ENCODE peak calls at places on chromosomes 1 and 21, in six cellular contexts. One of them, this sample, is unnamed.

GRCh38 chr1:9624081-9624480 is 27.4 kb upstream of the PIK3CD start:
- DNase-seq in body of pancreas: no peak
- DNase-seq in fibroblast of lung: no peak
- DNase-seq in OCI-LY7: no peak
- DNase-seq in HFF-Myc: no peak
- DNase-seq in sigmoid colon: no peak
- DNase-seq in this sample: no peak

GRCh38 chr1:18348354-18348753 is 132.4 kb upstream of the KLHDC7A start:
- DNase-seq in OCI-LY7: no peak
- DNase-seq in body of pancreas: no peak
- DNase-seq in HFF-Myc: no peak
- DNase-seq in sigmoid colon: no peak
- DNase-seq in fibroblast of lung: no peak
- DNase-seq in this sample: no peak

GRCh38 chr1:159171254-159171687 is at the start of gene CADM3:
- DNase-seq in body of pancreas: no peak
- DNase-seq in OCI-LY7: no peak
- DNase-seq in sigmoid colon: peak; percentile 64
- DNase-seq in HFF-Myc: no peak
- DNase-seq in fibroblast of lung: no peak
- DNase-seq in this sample: no peak

GRCh38 chr1:210364479-210364878 is 35.8 kb downstream of the HHAT start:
- DNase-seq in OCI-LY7: no peak
- DNase-seq in body of pancreas: no peak
- DNase-seq in fibroblast of lung: no peak
- DNase-seq in sigmoid colon: no peak
- DNase-seq in HFF-Myc: no peak
- DNase-seq in this sample: no peak

GRCh38 chr1:39759436-39759726 is 11.8 kb downstream of the OXCT2 start:
- DNase-seq in OCI-LY7: no peak
- DNase-seq in sigmoid colon: no peak
- DNase-seq in body of pancreas: no peak
- DNase-seq in fibroblast of lung: no peak
- DNase-seq in HFF-Myc: no peak
- DNase-seq in this sample: no peak

GRCh38 chr1:235102993-235103411 is 25.6 kb downstream of the TOMM20 start:
- DNase-seq in sigmoid colon: no peak
- DNase-seq in body of pancreas: no peak
- DNase-seq in fibroblast of lung: no peak
- DNase-seq in OCI-LY7: no peak
- DNase-seq in HFF-Myc: no peak
- DNase-seq in this sample: no peak

GRCh38 chr1:240092301-240093119 is 827 bp downstream of the FMN2 start:
- DNase-seq in OCI-LY7: no peak
- DNase-seq in sigmoid colon: peak; percentile 66
- DNase-seq in HFF-Myc: no peak
- DNase-seq in fibroblast of lung: peak; percentile 65
- DNase-seq in body of pancreas: peak; percentile 16
- DNase-seq in this sample: no peak

GRCh38 chr1:195188821-195189220 is 1419.4 kb downstream of the KCNT2 start:
- DNase-seq in OCI-LY7: no peak
- DNase-seq in fibroblast of lung: peak; percentile 29
- DNase-seq in HFF-Myc: no peak
- DNase-seq in body of pancreas: no peak
- DNase-seq in sigmoid colon: no peak
- DNase-seq in this sample: no peak

GRCh38 chr1:1150100-1150499 is 23.6 kb upstream of the TTLL10 start:
- DNase-seq in HFF-Myc: no peak
- DNase-seq in OCI-LY7: no peak
- DNase-seq in body of pancreas: no peak
- DNase-seq in fibroblast of lung: no peak
- DNase-seq in sigmoid colon: no peak
- DNase-seq in this sample: no peak

GRCh38 chr1:90957497-90957896 is 64.3 kb downstream of the ZNF644 start:
- DNase-seq in fibroblast of lung: no peak
- DNase-seq in body of pancreas: no peak
- DNase-seq in sigmoid colon: no peak
- DNase-seq in OCI-LY7: no peak
- DNase-seq in HFF-Myc: no peak
- DNase-seq in this sample: no peak

GRCh38 chr1:93807301-93807930 is 71.6 kb downstream of the DNTTIP2 start:
- DNase-seq in body of pancreas: no peak
- DNase-seq in OCI-LY7: no peak
- DNase-seq in HFF-Myc: no peak
- DNase-seq in fibroblast of lung: no peak
- DNase-seq in sigmoid colon: no peak
- DNase-seq in this sample: no peak

GRCh38 chr1:51636765-51637522 is 20.1 kb downstream of the OSBPL9 start:
- DNase-seq in HFF-Myc: no peak
- DNase-seq in OCI-LY7: no peak
- DNase-seq in fibroblast of lung: peak; percentile 82
- DNase-seq in sigmoid colon: peak; percentile 70
- DNase-seq in body of pancreas: no peak
- DNase-seq in this sample: no peak

GRCh38 chr1:243438815-243439214 is 183.0 kb downstream of the SDCCAG8 start:
- DNase-seq in body of pancreas: no peak
- DNase-seq in HFF-Myc: no peak
- DNase-seq in fibroblast of lung: no peak
- DNase-seq in OCI-LY7: no peak
- DNase-seq in sigmoid colon: no peak
- DNase-seq in this sample: no peak

GRCh38 chr1:15358565-15359133 is 51.0 kb upstream of the EFHD2 start:
- DNase-seq in OCI-LY7: no peak
- DNase-seq in HFF-Myc: no peak
- DNase-seq in sigmoid colon: no peak
- DNase-seq in body of pancreas: no peak
- DNase-seq in fibroblast of lung: no peak
- DNase-seq in this sample: no peak

GRCh38 chr1:71843023-71843422 is 439.3 kb downstream of the NEGR1 start:
- DNase-seq in body of pancreas: no peak
- DNase-seq in OCI-LY7: no peak
- DNase-seq in sigmoid colon: no peak
- DNase-seq in fibroblast of lung: no peak
- DNase-seq in HFF-Myc: no peak
- DNase-seq in this sample: no peak

GRCh38 chr21:28883931-28884330 is 108.7 kb downstream of the LTN1 start:
- DNase-seq in sigmoid colon: no peak
- DNase-seq in HFF-Myc: no peak
- DNase-seq in fibroblast of lung: no peak
- DNase-seq in body of pancreas: no peak
- DNase-seq in OCI-LY7: no peak
- DNase-seq in this sample: no peak

GRCh38 chr1:15139654-15140350 is 13.7 kb upstream of the TMEM51 start:
- DNase-seq in fibroblast of lung: no peak
- DNase-seq in body of pancreas: peak; percentile 85
- DNase-seq in sigmoid colon: no peak
- DNase-seq in OCI-LY7: no peak
- DNase-seq in HFF-Myc: no peak
- DNase-seq in this sample: no peak

GRCh38 chr1:157691285-157691920 is 9.2 kb downstream of the FCRL3 start:
- DNase-seq in body of pancreas: no peak
- DNase-seq in HFF-Myc: peak; percentile 22
- DNase-seq in fibroblast of lung: peak; percentile 7
- DNase-seq in sigmoid colon: no peak
- DNase-seq in OCI-LY7: peak; percentile 67
- DNase-seq in this sample: peak; percentile 57

GRCh38 chr1:246534114-246534513 is 27.0 kb upstream of the SMYD3 start:
- DNase-seq in fibroblast of lung: no peak
- DNase-seq in OCI-LY7: no peak
- DNase-seq in body of pancreas: no peak
- DNase-seq in sigmoid colon: no peak
- DNase-seq in HFF-Myc: no peak
- DNase-seq in this sample: no peak

GRCh38 chr1:2540816-2541492 is 10.9 kb upstream of the HES5 start:
- DNase-seq in HFF-Myc: no peak
- DNase-seq in OCI-LY7: no peak
- DNase-seq in body of pancreas: no peak
- DNase-seq in sigmoid colon: no peak
- DNase-seq in fibroblast of lung: no peak
- DNase-seq in this sample: no peak

GRCh38 chr1:2538872-2539271 is 8.8 kb upstream of the HES5 start:
- DNase-seq in OCI-LY7: no peak
- DNase-seq in HFF-Myc: no peak
- DNase-seq in fibroblast of lung: no peak
- DNase-seq in sigmoid colon: no peak
- DNase-seq in body of pancreas: no peak
- DNase-seq in this sample: no peak

GRCh38 chr1:2538376-2538775 is 8.3 kb upstream of the HES5 start:
- DNase-seq in fibroblast of lung: no peak
- DNase-seq in OCI-LY7: no peak
- DNase-seq in sigmoid colon: no peak
- DNase-seq in HFF-Myc: no peak
- DNase-seq in body of pancreas: no peak
- DNase-seq in this sample: no peak

GRCh38 chr1:2537785-2538115 is 7.7 kb upstream of the HES5 start:
- DNase-seq in HFF-Myc: no peak
- DNase-seq in OCI-LY7: no peak
- DNase-seq in body of pancreas: no peak
- DNase-seq in sigmoid colon: no peak
- DNase-seq in fibroblast of lung: no peak
- DNase-seq in this sample: no peak

GRCh38 chr1:2539312-2539907 is 9.3 kb upstream of the HES5 start:
- DNase-seq in body of pancreas: no peak
- DNase-seq in fibroblast of lung: no peak
- DNase-seq in HFF-Myc: no peak
- DNase-seq in OCI-LY7: peak; percentile 39
- DNase-seq in sigmoid colon: no peak
- DNase-seq in this sample: no peak
- TF ChIP-seq CTCF in body of pancreas: peak; percentile 9
- TF ChIP-seq CTCF in fibroblast of lung: no peak
- TF ChIP-seq CTCF in HFF-Myc: peak; percentile 33
- TF ChIP-seq CTCF in OCI-LY7: peak; percentile 60
- TF ChIP-seq CTCF in sigmoid colon: no peak
- TF ChIP-seq CTCF in this sample: peak; percentile 29

GRCh38 chr1:177432897-177433296 is 262.1 kb downstream of the BRINP2 start:
- DNase-seq in sigmoid colon: no peak
- DNase-seq in body of pancreas: no peak
- DNase-seq in HFF-Myc: no peak
- DNase-seq in OCI-LY7: peak; percentile 1
- DNase-seq in fibroblast of lung: peak; percentile 2
- DNase-seq in this sample: no peak
- TF ChIP-seq CTCF in sigmoid colon: no peak
- TF ChIP-seq CTCF in body of pancreas: no peak
- TF ChIP-seq CTCF in HFF-Myc: no peak
- TF ChIP-seq CTCF in OCI-LY7: peak; percentile 62
- TF ChIP-seq CTCF in fibroblast of lung: peak; percentile 9
- TF ChIP-seq CTCF in this sample: no peak

GRCh38 chr1:208433086-208433485 is 188.9 kb upstream of the PLXNA2 start:
- DNase-seq in body of pancreas: no peak
- DNase-seq in sigmoid colon: no peak
- DNase-seq in OCI-LY7: no peak
- DNase-seq in HFF-Myc: no peak
- DNase-seq in fibroblast of lung: peak; percentile 25
- DNase-seq in this sample: no peak

GRCh38 chr1:208434008-208434407 is 189.8 kb upstream of the PLXNA2 start:
- DNase-seq in sigmoid colon: no peak
- DNase-seq in body of pancreas: no peak
- DNase-seq in fibroblast of lung: no peak
- DNase-seq in HFF-Myc: no peak
- DNase-seq in OCI-LY7: no peak
- DNase-seq in this sample: no peak

GRCh38 chr1:208432346-208432745 is 188.2 kb upstream of the PLXNA2 start:
- DNase-seq in sigmoid colon: no peak
- DNase-seq in body of pancreas: no peak
- DNase-seq in HFF-Myc: no peak
- DNase-seq in OCI-LY7: no peak
- DNase-seq in fibroblast of lung: no peak
- DNase-seq in this sample: no peak

GRCh38 chr1:208431721-208432120 is 187.5 kb upstream of the PLXNA2 start:
- DNase-seq in HFF-Myc: peak; percentile 3
- DNase-seq in sigmoid colon: no peak
- DNase-seq in OCI-LY7: no peak
- DNase-seq in body of pancreas: no peak
- DNase-seq in fibroblast of lung: peak; percentile 11
- DNase-seq in this sample: no peak

GRCh38 chr1:208430220-208430619 is 186.0 kb upstream of the PLXNA2 start:
- DNase-seq in fibroblast of lung: no peak
- DNase-seq in HFF-Myc: no peak
- DNase-seq in body of pancreas: no peak
- DNase-seq in OCI-LY7: no peak
- DNase-seq in sigmoid colon: no peak
- DNase-seq in this sample: no peak
- TF ChIP-seq CTCF in fibroblast of lung: no peak
- TF ChIP-seq CTCF in HFF-Myc: no peak
- TF ChIP-seq CTCF in body of pancreas: no peak
- TF ChIP-seq CTCF in OCI-LY7: no peak
- TF ChIP-seq CTCF in sigmoid colon: no peak
- TF ChIP-seq CTCF in this sample: no peak

GRCh38 chr21:26028183-26028582 is 142.4 kb downstream of the APP start:
- DNase-seq in sigmoid colon: no peak
- DNase-seq in body of pancreas: no peak
- DNase-seq in OCI-LY7: no peak
- DNase-seq in fibroblast of lung: no peak
- DNase-seq in HFF-Myc: no peak
- DNase-seq in this sample: no peak

GRCh38 chr21:26027696-26028095 is 142.9 kb downstream of the APP start:
- DNase-seq in OCI-LY7: no peak
- DNase-seq in sigmoid colon: no peak
- DNase-seq in fibroblast of lung: peak; percentile 67
- DNase-seq in HFF-Myc: no peak
- DNase-seq in body of pancreas: no peak
- DNase-seq in this sample: no peak

GRCh38 chr21:26032263-26032662 is 138.3 kb downstream of the APP start:
- DNase-seq in body of pancreas: no peak
- DNase-seq in OCI-LY7: peak; percentile 3
- DNase-seq in HFF-Myc: no peak
- DNase-seq in fibroblast of lung: no peak
- DNase-seq in sigmoid colon: no peak
- DNase-seq in this sample: no peak
- TF ChIP-seq CTCF in body of pancreas: peak; percentile 10
- TF ChIP-seq CTCF in OCI-LY7: peak; percentile 56
- TF ChIP-seq CTCF in HFF-Myc: peak; percentile 13
- TF ChIP-seq CTCF in fibroblast of lung: no peak
- TF ChIP-seq CTCF in sigmoid colon: no peak
- TF ChIP-seq CTCF in this sample: no peak

GRCh38 chr1:198691063-198691462 is 52.2 kb downstream of the PTPRC start:
- DNase-seq in OCI-LY7: no peak
- DNase-seq in body of pancreas: no peak
- DNase-seq in sigmoid colon: no peak
- DNase-seq in HFF-Myc: no peak
- DNase-seq in fibroblast of lung: no peak
- DNase-seq in this sample: no peak

GRCh38 chr1:198683449-198683848 is 44.6 kb downstream of the PTPRC start:
- DNase-seq in fibroblast of lung: no peak
- DNase-seq in body of pancreas: no peak
- DNase-seq in HFF-Myc: no peak
- DNase-seq in sigmoid colon: no peak
- DNase-seq in OCI-LY7: no peak
- DNase-seq in this sample: no peak

GRCh38 chr1:198687429-198687828 is 48.6 kb downstream of the PTPRC start:
- DNase-seq in body of pancreas: no peak
- DNase-seq in HFF-Myc: no peak
- DNase-seq in OCI-LY7: no peak
- DNase-seq in fibroblast of lung: no peak
- DNase-seq in sigmoid colon: no peak
- DNase-seq in this sample: no peak

GRCh38 chr1:198681831-198682756 is 43.3 kb downstream of the PTPRC start:
- DNase-seq in body of pancreas: peak; percentile 57
- DNase-seq in sigmoid colon: peak; percentile 69
- DNase-seq in OCI-LY7: peak; percentile 98
- DNase-seq in HFF-Myc: peak; percentile 92
- DNase-seq in fibroblast of lung: peak; percentile 96
- DNase-seq in this sample: peak; percentile 62

GRCh38 chr1:198686069-198686728 is 47.4 kb downstream of the PTPRC start:
- DNase-seq in sigmoid colon: no peak
- DNase-seq in OCI-LY7: peak; percentile 55
- DNase-seq in body of pancreas: no peak
- DNase-seq in HFF-Myc: no peak
- DNase-seq in fibroblast of lung: peak; percentile 72
- DNase-seq in this sample: no peak
- TF ChIP-seq CTCF in sigmoid colon: no peak
- TF ChIP-seq CTCF in OCI-LY7: peak; percentile 90
- TF ChIP-seq CTCF in body of pancreas: peak; percentile 34
- TF ChIP-seq CTCF in HFF-Myc: peak; percentile 8
- TF ChIP-seq CTCF in fibroblast of lung: no peak
- TF ChIP-seq CTCF in this sample: peak; percentile 47